ENCODE peak calls at places on chromosomes 16 and 17, in nine cellular contexts. U is NCI-H748 treated with DMSO at 0.1 percent for 48 hours; Z is activated T-cell treated with anti-CD3 and anti-CD28 coated beads, Interleukin-2, amount 50 U/mL, for 1 hour; M is omental fat pad; E is dermis blood vessel endothelial cell; K is stimulated activated CD4-positive, alpha-beta T cell treated with anti-CD3 and anti-CD28 coated beads, Interleukin-2, amount 100 ng/mL, for 24 hours; N is anterior cingulate cortex; C is progenitor cell of endocrine pancreas; X is kidney. J is an unnamed sample.

GRCh38 chr17:4750606-4751005 is 10.9 kb upstream of the CXCL16 start:
- DNase-seq in M (no peak), K (no peak), X (peak), N (no peak), Z (no peak), C (no peak), U (no peak), E (no peak), J (no peak)

GRCh38 chr16:85902366-85903155 is 3.6 kb downstream of the IRF8 start:
- DNase-seq in E (no peak), N (no peak), X (peak), M (no peak), C (no peak), Z (peak), U (no peak), K (peak), J (no peak)

GRCh38 chr17:75693500-75694481 is 26.7 kb downstream of the SAP30BP start:
- DNase-seq in X (peak), Z (no peak), U (no peak), M (peak), C (no peak), N (peak), K (no peak), E (peak), J (no peak)

GRCh38 chr16:14302399-14303181 is 231.5 kb downstream of the MRTFB start:
- DNase-seq in K (peak), Z (peak), N (no peak), E (peak), U (no peak), C (peak), M (no peak), X (peak), J (no peak)

GRCh38 chr17:75830168-75831031 is 13.8 kb downstream of the UNC13D start:
- DNase-seq in X (peak), K (peak), U (no peak), M (no peak), E (peak), N (no peak), Z (peak), C (peak), J (no peak)

GRCh38 chr16:72963921-72964320 is 84.0 kb downstream of the ZFHX3 start:
- DNase-seq in K (no peak), X (no peak), M (no peak), N (no peak), C (no peak), U (no peak), E (no peak), Z (no peak), J (no peak)

GRCh38 chr17:79671387-79671752 is 59.4 kb upstream of the ENPP7 start:
- DNase-seq in N (no peak), X (peak), C (no peak), K (no peak), U (no peak), M (no peak), E (no peak), Z (no peak), J (no peak)

GRCh38 chr16:83296505-83296904 is 511.3 kb upstream of the HSBP1 start:
- DNase-seq in N (no peak), C (no peak), U (no peak), K (no peak), M (no peak), X (no peak), Z (no peak), E (no peak), J (no peak)

GRCh38 chr17:78043031-78043430 is 84.5 kb downstream of the TNRC6C start:
- DNase-seq in Z (no peak), U (no peak), E (no peak), K (no peak), C (no peak), M (no peak), N (no peak), X (no peak), J (no peak)

GRCh38 chr17:41966453-41967140 is at the start of gene CNP:
- DNase-seq in Z (peak), M (peak), U (peak), K (peak), E (peak), C (peak), X (peak), N (peak), J (no peak)

GRCh38 chr16:64997121-64997520 is 124.7 kb downstream of the CDH11 start:
- DNase-seq in X (no peak), K (no peak), M (no peak), Z (no peak), N (no peak), E (no peak), U (no peak), C (no peak), J (no peak)

GRCh38 chr17:68686108-68686988 is 85.2 kb upstream of the FAM20A start:
- DNase-seq in X (no peak), U (no peak), E (no peak), Z (no peak), K (no peak), C (no peak), N (no peak), M (no peak), J (no peak)

GRCh38 chr17:59451706-59452105 is 113.7 kb upstream of the DHX40 start:
- DNase-seq in K (no peak), N (no peak), E (peak), M (no peak), U (no peak), Z (no peak), X (no peak), C (no peak), J (no peak)

GRCh38 chr17:1629647-1630310 is 1.1 kb upstream of the SLC43A2 start:
- DNase-seq in M (peak), U (peak), X (peak), N (no peak), E (peak), K (peak), C (no peak), Z (peak), J (no peak)

GRCh38 chr17:58317421-58318064 is 11.1 kb downstream of the TSPOAP1 start:
- DNase-seq in X (no peak), Z (peak), E (peak), C (no peak), N (no peak), M (no peak), U (peak), K (peak), J (no peak)

GRCh38 chr16:48965391-48965790 is 316.2 kb downstream of the CBLN1 start:
- DNase-seq in U (peak), X (no peak), N (no peak), Z (no peak), M (no peak), C (no peak), E (no peak), K (no peak), J (no peak)

GRCh38 chr16:2835638-2836493 is 5.8 kb downstream of the ZG16B start:
- DNase-seq in N (no peak), E (peak), K (no peak), M (no peak), U (no peak), Z (no peak), X (peak), C (no peak), J (no peak)

GRCh38 chr17:40063034-40063765 is 435 bp downstream of the THRA start:
- DNase-seq in E (peak), C (peak), M (no peak), N (no peak), Z (no peak), X (peak), K (no peak), U (no peak), J (no peak)

GRCh38 chr16:66913711-66914110 is 5.0 kb downstream of the CDH16 start:
- DNase-seq in N (no peak), E (no peak), X (no peak), U (no peak), M (no peak), C (no peak), K (no peak), Z (no peak), J (no peak)

GRCh38 chr17:7354262-7354781 is 634 bp upstream of the TMEM95 start:
- DNase-seq in N (no peak), M (no peak), U (peak), Z (no peak), E (no peak), K (no peak), X (peak), C (no peak), J (no peak)

GRCh38 chr17:13702266-13702665 is 100.5 kb upstream of the HS3ST3A1 start:
- DNase-seq in U (no peak), X (no peak), C (no peak), M (no peak), N (no peak), Z (no peak), E (no peak), K (no peak), J (no peak)

GRCh38 chr17:13385481-13385907 is 216.2 kb downstream of the HS3ST3A1 start:
- DNase-seq in M (no peak), Z (no peak), X (no peak), N (no peak), U (no peak), E (no peak), K (no peak), C (no peak), J (no peak)

GRCh38 chr17:78128616-78129384 is at the start of gene TMC6:
- DNase-seq in M (no peak), U (peak), X (peak), C (peak), E (peak), Z (peak), K (peak), N (no peak), J (no peak)

GRCh38 chr17:40307001-40307690 is 1.8 kb upstream of the RARA start:
- DNase-seq in N (no peak), Z (no peak), K (no peak), X (peak), E (no peak), U (no peak), M (no peak), C (no peak), J (no peak)

GRCh38 chr17:41710472-41711090 is 1.6 kb upstream of the GAST start:
- DNase-seq in X (peak), E (peak), K (no peak), Z (no peak), M (no peak), N (peak), U (peak), C (no peak), J (no peak)

GRCh38 chr16:57986196-57986595 is 14.3 kb downstream of the ZNF319 start:
- DNase-seq in C (no peak), N (no peak), X (no peak), U (no peak), K (no peak), E (no peak), Z (no peak), M (no peak), J (no peak)

GRCh38 chr17:30920683-30921543 is 832 bp upstream of the ADAP2 start:
- DNase-seq in M (no peak), X (no peak), N (no peak), E (no peak), Z (no peak), U (no peak), K (no peak), C (no peak), J (no peak)

GRCh38 chr17:46977348-46977747 is 1.7 kb downstream of the RPRML start:
- DNase-seq in K (no peak), E (peak), X (peak), Z (no peak), M (no peak), U (peak), C (peak), N (no peak), J (no peak)

GRCh38 chr17:73007447-73007846 is 85.0 kb downstream of the SLC39A11 start:
- DNase-seq in U (no peak), E (no peak), K (no peak), M (no peak), Z (no peak), C (no peak), N (no peak), X (no peak), J (no peak)

GRCh38 chr16:89841275-89841674 is 13.0 kb downstream of the SPIRE2 start:
- DNase-seq in K (no peak), Z (peak), X (no peak), U (no peak), N (no peak), C (no peak), M (no peak), E (no peak), J (no peak)

GRCh38 chr17:45130640-45131293 is 1.5 kb downstream of the PLCD3 start:
- DNase-seq in U (no peak), Z (no peak), N (no peak), C (no peak), M (no peak), X (peak), E (no peak), K (no peak), J (no peak)

GRCh38 chr16:28982949-28983348 is 1.9 kb upstream of the LAT start:
- DNase-seq in M (no peak), K (no peak), E (no peak), U (no peak), C (no peak), N (no peak), Z (no peak), X (no peak), J (no peak)